ENCODE peak calls at places on chromosome 11, in ten cellular contexts. L is H7; C is HCT116; S is activated T-cell treated with anti-CD3 and anti-CD28 coated beads for 1 hour; M is activated naive CD4-positive, alpha-beta T cell treated with Interleukin-2 at 50 U/mL for 16 hours; B is BE2C; F is spleen; E is mesothelial cell of epicardium; O is mesenchymal stem cell; K is stromal cell of bone marrow. N is an unnamed sample.

GRCh38 chr11:132052904-132053303 is 682.5 kb downstream of the NTM start:
- DNase-seq in L (no peak), C (no peak), S (no peak), M (no peak), B (no peak), F (no peak), E (no peak), O (no peak), K (no peak), N (no peak)

GRCh38 chr11:64675417-64676252 is 47.4 kb downstream of the NRXN2 start:
- DNase-seq in L (no peak), C (no peak), S (no peak), M (no peak), B (peak; percentile 89), F (no peak), E (no peak), O (peak; percentile 92), K (peak; percentile 90), N (no peak)

GRCh38 chr11:82826526-82826925 is 73.7 kb downstream of the PRCP start:
- DNase-seq in L (no peak), C (no peak), S (no peak), M (no peak), B (no peak), F (no peak), E (no peak), O (no peak), K (no peak), N (no peak)

GRCh38 chr11:19722702-19723101 is 10.1 kb downstream of the NAV2 start:
- DNase-seq in L (no peak), C (no peak), S (no peak), M (no peak), B (no peak), F (no peak), E (no peak), O (no peak), K (no peak), N (no peak)

GRCh38 chr11:32960553-32961164 is 55.0 kb upstream of the DEPDC7 start:
- DNase-seq in L (peak; percentile 26), C (peak; percentile 28), S (no peak), M (no peak), B (no peak), F (no peak), E (no peak), O (peak; percentile 63), K (peak; percentile 38), N (peak; percentile 40)

GRCh38 chr11:118046051-118046963 is 30.6 kb upstream of the TMPRSS4 start:
- DNase-seq in L (no peak), C (no peak), S (no peak), M (peak; percentile 32), B (no peak), F (no peak), E (no peak), O (no peak), K (no peak), N (no peak)

GRCh38 chr11:96314326-96315050 is 28.5 kb downstream of the MAML2 start:
- DNase-seq in L (no peak), C (peak; percentile 48), S (no peak), M (no peak), B (no peak), F (no peak), E (no peak), O (peak; percentile 65), K (no peak), N (no peak)

GRCh38 chr11:44775366-44776356 is 48.9 kb downstream of the TSPAN18 start:
- DNase-seq in L (peak; percentile 82), C (peak; percentile 69), S (peak; percentile 49), M (peak; percentile 60), B (peak; percentile 71), F (peak; percentile 75), E (peak; percentile 37), O (peak; percentile 61), K (no peak), N (peak; percentile 0)

GRCh38 chr11:64233913-64234839 is at the start of gene VEGFB:
- DNase-seq in L (peak; percentile 89), C (no peak), S (peak; percentile 66), M (peak; percentile 70), B (peak; percentile 64), F (peak; percentile 94), E (peak; percentile 55), O (peak; percentile 58), K (no peak), N (peak; percentile 39)

GRCh38 chr11:106988151-106988806 is 30.0 kb downstream of the GUCY1A2 start:
- DNase-seq in L (no peak), C (no peak), S (no peak), M (no peak), B (no peak), F (no peak), E (no peak), O (peak; percentile 84), K (peak; percentile 89), N (no peak)

GRCh38 chr11:29093416-29093815 is 923.4 kb downstream of the KCNA4 start:
- DNase-seq in L (no peak), C (no peak), S (no peak), M (no peak), B (no peak), F (no peak), E (no peak), O (peak; percentile 13), K (peak; percentile 18), N (no peak)

GRCh38 chr11:9565822-9566560 is 7.5 kb upstream of the WEE1 start:
- DNase-seq in L (peak; percentile 71), C (peak; percentile 100), S (peak; percentile 16), M (peak; percentile 64), B (peak; percentile 41), F (no peak), E (no peak), O (peak; percentile 100), K (peak; percentile 100), N (peak; percentile 75)

GRCh38 chr11:76599041-76600013 is 71.2 kb downstream of the LRRC32 start:
- DNase-seq in L (peak; percentile 78), C (no peak), S (no peak), M (no peak), B (no peak), F (no peak), E (no peak), O (peak; percentile 84), K (no peak), N (no peak)

GRCh38 chr11:3137486-3138177 is 27.5 kb downstream of the OSBPL5 start:
- DNase-seq in L (peak; percentile 26), C (no peak), S (no peak), M (no peak), B (peak; percentile 0), F (peak; percentile 77), E (no peak), O (peak; percentile 29), K (no peak), N (no peak)

GRCh38 chr11:126963115-126963514 is 37.5 kb downstream of the KIRREL3 start:
- DNase-seq in L (no peak), C (no peak), S (no peak), M (no peak), B (no peak), F (no peak), E (no peak), O (no peak), K (no peak), N (no peak)

GRCh38 chr11:114178656-114179055 is 117.5 kb upstream of the NNMT start:
- DNase-seq in L (no peak), C (no peak), S (no peak), M (no peak), B (no peak), F (no peak), E (no peak), O (no peak), K (no peak), N (no peak)

GRCh38 chr11:30855383-30856006 is 269.3 kb upstream of the MPPED2 start:
- DNase-seq in L (no peak), C (no peak), S (no peak), M (no peak), B (no peak), F (no peak), E (no peak), O (peak; percentile 11), K (peak; percentile 9), N (no peak)